ENCODE peak calls at places on chromosome 9, in four cellular contexts. D, H, K and X are unnamed samples.

GRCh38 chr9:95373069-95373681 is 55.7 kb upstream of the FANCC start:
- DNase-seq in D (no peak), H (no peak), K (no peak), X (no peak)

GRCh38 chr9:81633952-81634421 is 55.4 kb downstream of the TLE1 start:
- DNase-seq in D (no peak), H (no peak), K (no peak), X (no peak)

GRCh38 chr9:27352457-27353188 is 55.7 kb upstream of the EQTN start:
- DNase-seq in D (no peak), H (no peak), K (peak; percentile 42), X (no peak)

GRCh38 chr9:128406848-128407391 is 13.7 kb upstream of the CERCAM start:
- DNase-seq in D (no peak), H (no peak), K (no peak), X (peak; percentile 50)

GRCh38 chr9:112120471-112120925 is 54.6 kb downstream of the SUSD1 start:
- DNase-seq in D (no peak), H (no peak), K (no peak), X (no peak)

GRCh38 chr9:28363180-28363579 is 789.9 kb upstream of the C9orf72 start:
- DNase-seq in D (no peak), H (no peak), K (no peak), X (no peak)

GRCh38 chr9:98248737-98249474 is 6.5 kb downstream of the TBC1D2 start:
- DNase-seq in D (peak; percentile 87), H (no peak), K (no peak), X (peak; percentile 97)

GRCh38 chr9:122572456-122572855 is 10.7 kb downstream of the OR1L8 start:
- DNase-seq in D (no peak), H (no peak), K (no peak), X (no peak)

DNA sequence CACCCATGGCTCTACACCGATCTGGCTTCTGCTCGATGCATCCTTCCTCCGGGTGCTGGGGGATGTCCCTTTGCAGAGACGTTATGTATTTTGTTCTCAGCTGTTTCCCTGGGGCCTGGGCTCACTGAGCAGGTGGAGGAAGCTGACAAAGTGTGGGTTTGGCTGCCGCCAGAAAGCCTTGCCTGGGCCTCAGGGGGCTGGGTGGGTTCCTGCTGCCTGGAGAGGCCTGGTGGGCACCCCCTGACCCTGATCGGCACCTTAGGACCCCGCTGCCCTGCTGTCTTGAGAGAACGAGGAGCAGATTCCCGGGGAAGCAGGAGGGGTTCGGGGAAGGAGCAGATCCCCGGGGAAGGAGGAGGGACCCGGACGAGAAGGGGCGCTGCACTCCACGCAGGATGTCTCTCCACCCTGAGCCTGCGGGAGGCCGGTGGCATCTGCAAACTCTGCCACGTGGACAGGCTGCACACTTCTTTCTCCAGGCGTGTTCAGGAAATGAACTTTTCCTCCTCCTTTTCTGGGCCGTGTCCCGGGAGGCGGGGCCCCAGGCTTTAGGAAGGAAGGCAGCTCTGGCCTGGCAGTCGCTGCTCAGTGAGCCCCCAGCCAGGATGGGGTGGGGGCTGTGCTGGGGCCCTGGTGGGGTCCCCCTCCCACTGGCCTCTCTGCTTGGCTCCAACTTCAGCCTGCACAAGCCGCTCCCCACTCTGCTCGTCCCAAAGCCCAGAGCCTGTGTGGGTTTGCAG is 149.0 kb downstream of the RXRA start:
- DNase-seq in D (no peak), H (no peak), K (no peak), X (peak; percentile 81)
- TF ChIP-seq ELK1 in D (no peak), H (no peak), K (no peak), X (no peak)

GRCh38 chr9:116547729-116548426 is 139.2 kb upstream of the TRIM32 start:
- DNase-seq in D (no peak), H (no peak), K (no peak), X (no peak)
- H3K4me1 ChIP-seq in D (no peaks in the 10 kb centered on the region), H (peaks cover 77% of the 10 kb centered on the region), K (peaks cover 4% of the 10 kb centered on the region), X (peaks cover 26% of the 10 kb centered on the region)

DNA sequence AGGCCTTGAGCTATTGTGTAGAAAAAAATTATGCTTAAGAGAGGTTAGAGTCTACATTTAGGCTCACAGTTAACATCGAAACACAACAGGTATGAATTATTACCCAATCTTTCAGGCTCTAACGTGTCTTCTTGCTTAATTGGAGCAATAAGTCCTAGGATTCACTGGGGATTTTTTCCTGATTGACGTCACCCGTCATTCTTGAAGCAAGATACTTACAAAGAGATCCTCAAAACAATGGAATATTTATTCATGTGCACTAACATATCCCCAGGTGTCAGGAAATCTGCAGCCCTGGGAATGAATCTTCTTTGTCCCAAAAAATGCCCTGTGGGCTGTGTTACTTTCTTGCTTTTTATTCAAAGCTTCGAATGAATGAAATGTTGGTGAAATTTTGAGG is 413.5 kb downstream of the NFIB start:
- DNase-seq in D (no peak), H (no peak), K (no peak), X (no peak)
- TF ChIP-seq ELK1 in D (no peak), H (no peak), K (no peak), X (no peak)

DNA sequence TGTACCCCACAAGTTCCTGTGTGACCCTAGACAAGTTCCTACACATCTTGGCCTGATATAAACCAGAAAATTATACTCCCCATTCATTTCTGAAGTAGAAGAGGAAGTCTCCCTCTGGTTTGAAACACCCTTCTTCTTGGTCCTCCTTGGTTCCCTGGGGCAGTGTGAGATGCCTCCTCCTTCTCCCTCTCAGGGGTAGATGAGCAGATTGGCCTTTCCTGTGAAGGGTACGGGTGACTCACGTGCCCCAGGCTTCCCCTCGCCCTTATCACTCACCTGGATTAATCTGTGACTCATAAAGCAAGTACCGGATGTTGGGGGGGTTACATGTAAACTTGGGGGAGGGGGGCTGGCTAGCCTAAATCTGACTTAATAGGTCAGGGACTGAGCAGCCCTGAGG is 11.1 kb upstream of the AQP3 start:
- DNase-seq in D (no peak), H (peak; percentile 73), K (peak; percentile 32), X (peak; percentile 46)
- H3K4me1 ChIP-seq in D (peaks cover 7% of the 10 kb centered on the region), H (peaks cover 21% of the 10 kb centered on the region), K (peaks cover 34% of the 10 kb centered on the region), X (peaks cover 4% of the 10 kb centered on the region)

DNA sequence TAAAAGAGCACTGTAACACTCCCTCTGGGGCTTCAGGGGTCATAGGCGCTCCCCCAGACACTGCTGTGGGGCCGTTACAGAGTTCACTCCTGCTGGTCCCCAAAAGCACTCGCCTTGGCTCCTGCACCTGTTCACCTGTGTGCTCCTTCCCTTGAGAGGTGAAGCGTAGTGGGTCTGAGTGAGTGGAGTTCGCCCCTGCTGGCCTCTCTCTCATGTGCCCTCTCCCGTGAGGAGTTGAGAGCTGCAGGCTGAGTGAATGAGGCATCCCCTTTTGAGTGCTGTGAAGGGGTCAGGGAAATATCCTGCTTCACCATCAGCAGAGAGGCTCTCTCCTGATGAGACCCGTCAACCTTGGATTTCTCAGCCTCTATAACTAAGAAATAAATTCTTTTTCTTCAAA is 134.6 kb upstream of the TUT7 start:
- DNase-seq in D (no peak), H (no peak), K (no peak), X (no peak)
- TF ChIP-seq ELK1 in D (no peak), H (no peak), K (no peak), X (no peak)